ENCODE peak calls at places on chromosomes 3 and 15, in nine cellular contexts. C is HTR-8/SVneo, V is EL, B is SW 1271, A is retina, N is skeletal muscle cell, D is NCI-H526 treated with DMSO at 0.1 percent for 48 hours, G is AG08396, Q is T follicular helper cell. E is an unnamed sample.

GRCh38 chr3:157063926-157064325 is 96.0 kb downstream of the CCNL1 start:
- DNase-seq in C (no peak), V (no peak), B (no peak), A (peak; percentile 69), N (no peak), D (no peak), G (no peak), Q (no peak), E (no peak)

GRCh38 chr3:194083253-194084224 is 52.4 kb upstream of the HES1 start:
- DNase-seq in C (no peak), V (no peak), B (no peak), A (peak; percentile 52), N (peak; percentile 52), D (no peak), G (no peak), Q (no peak), E (no peak)

GRCh38 chr3:8622873-8623725 is 21.5 kb downstream of the SSUH2 start:
- DNase-seq in C (peak; percentile 82), V (peak; percentile 68), B (no peak), A (peak; percentile 86), N (peak; percentile 29), D (peak; percentile 21), G (peak; percentile 83), Q (no peak), E (peak; percentile 71)

GRCh38 chr3:150183619-150184425 is 213.1 kb upstream of the PFN2 start:
- DNase-seq in C (peak; percentile 62), V (peak; percentile 89), B (no peak), A (peak; percentile 89), N (peak; percentile 47), D (peak; percentile 94), G (peak; percentile 74), Q (peak; percentile 9), E (peak; percentile 63)

GRCh38 chr3:37100411-37100810 is 74.0 kb downstream of the LRRFIP2 start:
- DNase-seq in C (no peak), V (no peak), B (no peak), A (no peak), N (no peak), D (no peak), G (no peak), Q (no peak), E (no peak)

GRCh38 chr3:95088464-95088863 is 1025.6 kb downstream of the NSUN3 start:
- DNase-seq in C (no peak), V (no peak), B (no peak), A (no peak), N (no peak), D (no peak), G (no peak), Q (no peak), E (no peak)

GRCh38 chr3:98743071-98743470 is 20.1 kb upstream of the ST3GAL6 start:
- DNase-seq in C (no peak), V (no peak), B (no peak), A (no peak), N (no peak), D (no peak), G (no peak), Q (no peak), E (no peak)

GRCh38 chr15:52439470-52439869 is 89.2 kb downstream of the MYO5A start:
- DNase-seq in C (no peak), V (no peak), B (no peak), A (no peak), N (no peak), D (no peak), G (no peak), Q (no peak), E (no peak)

GRCh38 chr3:62439176-62439813 is 65.9 kb upstream of the FEZF2 start:
- DNase-seq in C (no peak), V (no peak), B (no peak), A (no peak), N (no peak), D (no peak), G (no peak), Q (no peak), E (no peak)

GRCh38 chr15:40293905-40294895 is 11.3 kb upstream of the ANKRD63 start:
- DNase-seq in C (no peak), V (no peak), B (no peak), A (peak; percentile 80), N (no peak), D (no peak), G (no peak), Q (no peak), E (no peak)

GRCh38 chr15:29476503-29477080 is 207.0 kb upstream of the NSMCE3 start:
- DNase-seq in C (no peak), V (no peak), B (no peak), A (no peak), N (no peak), D (no peak), G (no peak), Q (no peak), E (no peak)

GRCh38 chr3:120661963-120662347 is 20.1 kb downstream of the HGD start:
- DNase-seq in C (no peak), V (no peak), B (no peak), A (no peak), N (no peak), D (no peak), G (no peak), Q (no peak), E (no peak)

GRCh38 chr3:181623924-181624694 is 87.6 kb upstream of the SOX2 start:
- DNase-seq in C (no peak), V (no peak), B (no peak), A (no peak), N (no peak), D (no peak), G (no peak), Q (no peak), E (no peak)

GRCh38 chr3:181915556-181915955 is 203.8 kb downstream of the SOX2 start:
- DNase-seq in C (no peak), V (no peak), B (no peak), A (no peak), N (no peak), D (no peak), G (no peak), Q (no peak), E (no peak)

GRCh38 chr3:100041328-100041749 is 73.0 kb downstream of the FILIP1L start:
- DNase-seq in C (peak; percentile 43), V (peak; percentile 92), B (peak; percentile 57), A (no peak), N (peak; percentile 73), D (no peak), G (peak; percentile 35), Q (no peak), E (no peak)

GRCh38 chr15:88233921-88234320 is 22.6 kb downstream of the NTRK3 start:
- DNase-seq in C (no peak), V (no peak), B (no peak), A (no peak), N (no peak), D (no peak), G (no peak), Q (no peak), E (no peak)

GRCh38 chr3:49556500-49557275 is 2.4 kb downstream of the BSN start:
- DNase-seq in C (no peak), V (no peak), B (no peak), A (no peak), N (no peak), D (no peak), G (no peak), Q (no peak), E (no peak)

GRCh38 chr15:69475769-69476358 is 23.2 kb downstream of the RPLP1 start:
- DNase-seq in C (peak; percentile 89), V (peak; percentile 76), B (peak; percentile 40), A (peak; percentile 91), N (no peak), D (peak; percentile 18), G (peak; percentile 80), Q (peak; percentile 59), E (peak; percentile 74)

GRCh38 chr3:174667386-174667785 is 191.7 kb upstream of the NAALADL2 start:
- DNase-seq in C (no peak), V (no peak), B (no peak), A (no peak), N (no peak), D (no peak), G (no peak), Q (no peak), E (no peak)

GRCh38 chr15:61197187-61197586 is 31.9 kb downstream of the RORA start:
- DNase-seq in C (no peak), V (no peak), B (no peak), A (no peak), N (no peak), D (no peak), G (no peak), Q (no peak), E (no peak)

E was measured in T1000.